ENCODE peak calls at places on chromosomes 1 and 21, in five cellular contexts. M, D, O, Y and T are unnamed samples. For H3K36me3, the result is how much of the 10 kb centered on the place peaks cover.

GRCh38 chr1:32761253-32761877 is 55.8 kb downstream of the YARS1 start:
- DNase-seq in M (peak), D (no peak), O (no peak), Y (peak), T (no peak)

GRCh38 chr1:101190441-101190840 is 46.4 kb upstream of the S1PR1 start:
- DNase-seq in M (no peak), D (no peak), O (no peak), Y (no peak), T (no peak)

GRCh38 chr1:232806071-232806510 is 875 bp downstream of the MAP10 start:
- DNase-seq in M (no peak), D (no peak), O (no peak), Y (no peak), T (no peak)

GRCh38 chr1:35288761-35289160 is 20.3 kb downstream of the ZMYM4 start:
- DNase-seq in M (no peak), D (no peak), O (no peak), Y (no peak), T (no peak)

GRCh38 chr1:58893257-58893869 is 109.5 kb upstream of the JUN start:
- DNase-seq in M (no peak), D (no peak), O (no peak), Y (peak), T (no peak)

GRCh38 chr1:229907884-229908633 is 159.0 kb upstream of the GALNT2 start:
- DNase-seq in M (no peak), D (no peak), O (no peak), Y (no peak), T (no peak)

GRCh38 chr1:34871443-34872132 is 12.0 kb upstream of the SMIM12 start:
- DNase-seq in M (no peak), D (no peak), O (no peak), Y (no peak), T (no peak)

GRCh38 chr1:66777846-66778245 is 23.2 kb downstream of the INSL5 start:
- DNase-seq in M (no peak), D (no peak), O (no peak), Y (no peak), T (no peak)

GRCh38 chr1:231719485-231720183 is 93.0 kb downstream of the DISC1 start:
- DNase-seq in M (no peak), D (no peak), O (no peak), Y (no peak), T (no peak)

GRCh38 chr1:96782861-96783260 is 61.3 kb downstream of the PTBP2 start:
- DNase-seq in M (no peak), D (no peak), O (no peak), Y (no peak), T (no peak)

GRCh38 chr1:5718716-5719632 is 273.3 kb downstream of the NPHP4 start:
- DNase-seq in M (no peak), D (no peak), O (no peak), Y (no peak), T (no peak)

GRCh38 chr1:24454684-24455091 is 39.1 kb downstream of the NIPAL3 start:
- DNase-seq in M (no peak), D (no peak), O (no peak), Y (no peak), T (no peak)

GRCh38 chr1:61993331-61993961 is 201.2 kb upstream of the L1TD1 start:
- DNase-seq in M (peak), D (no peak), O (no peak), Y (no peak), T (no peak)

GRCh38 chr1:77990629-77991204 is 11.8 kb upstream of the FUBP1 start:
- DNase-seq in M (no peak), D (no peak), O (no peak), Y (no peak), T (no peak)

GRCh38 chr1:54312874-54313316 is 93.3 kb downstream of the SSBP3 start:
- DNase-seq in M (peak), D (peak), O (no peak), Y (no peak), T (no peak)

GRCh38 chr21:38905328-38905727 is 99.6 kb downstream of the ETS2 start:
- DNase-seq in M (no peak), D (no peak), O (no peak), Y (no peak), T (no peak)

GRCh38 chr21:43942621-43943020 is 69.5 kb upstream of the TRAPPC10 start:
- DNase-seq in M (no peak), D (no peak), O (peak), Y (no peak), T (no peak)

GRCh38 chr1:23470282-23471070 is 13.5 kb downstream of the ASAP3 start:
- DNase-seq in M (no peak), D (no peak), O (no peak), Y (no peak), T (no peak)

GRCh38 chr1:6280761-6281451 is 20.0 kb upstream of the GPR153 start:
- DNase-seq in M (no peak), D (no peak), O (no peak), Y (no peak), T (no peak)

GRCh38 chr1:43453442-43454269 is at the start of gene HYI:
- DNase-seq in M (peak), D (peak), O (peak), Y (peak), T (peak)

GRCh38 chr1:101344745-101345144 is 107.9 kb downstream of the S1PR1 start:
- DNase-seq in M (no peak), D (no peak), O (no peak), Y (no peak), T (no peak)

GRCh38 chr21:16194851-16195251 is 465.1 kb downstream of the USP25 start:
- DNase-seq in M (no peak), D (peak), O (no peak), Y (no peak), T (no peak)

GRCh38 chr1:200890818-200891773 is 3.6 kb upstream of the INAVA start:
- DNase-seq in M (peak), D (no peak), O (peak), Y (no peak), T (peak)

GRCh38 chr1:171641076-171641864 is 11.2 kb downstream of the MYOC start:
- DNase-seq in M (no peak), D (no peak), O (no peak), Y (no peak), T (no peak)

GRCh38 chr1:30353637-30354036 is 369.7 kb downstream of the MATN1 start:
- DNase-seq in M (no peak), D (no peak), O (no peak), Y (no peak), T (no peak)

GRCh38 chr1:101187287-101187686 is 49.5 kb upstream of the S1PR1 start:
- DNase-seq in M (no peak), D (no peak), O (no peak), Y (no peak), T (no peak)

GRCh38 chr1:158055854-158056253 is 62.4 kb downstream of the KIRREL1 start:
- DNase-seq in M (no peak), D (peak), O (no peak), Y (no peak), T (no peak)

GRCh38 chr21:42672699-42673458 is 19.5 kb downstream of the PDE9A start:
- DNase-seq in M (no peak), D (no peak), O (peak), Y (peak), T (no peak)

GRCh38 chr1:62841587-62842169 is 57.7 kb downstream of the ATG4C start:
- DNase-seq in M (no peak), D (peak), O (no peak), Y (no peak), T (no peak)

GRCh38 chr1:110239491-110240430 is 29.6 kb downstream of the KCNC4 start:
- DNase-seq in M (no peak), D (no peak), O (no peak), Y (no peak), T (no peak)

GRCh38 chr1:228921473-228921872 is 186.2 kb downstream of the RHOU start:
- DNase-seq in M (no peak), D (no peak), O (no peak), Y (peak), T (no peak)

GRCh38 chr1:154729031-154729442 is 121.1 kb upstream of the ADAR start:
- DNase-seq in M (no peak), D (no peak), O (no peak), Y (no peak), T (no peak)

GRCh38 chr1:42765832-42766722 is 751 bp downstream of the P3H1 start:
- DNase-seq in M (no peak), D (peak), O (no peak), Y (peak), T (peak)

GRCh38 chr1:43143441-43143888 is 28.6 kb downstream of the EBNA1BP2 start:
- DNase-seq in M (no peak), D (no peak), O (no peak), Y (no peak), T (no peak)

GRCh38 chr1:162832470-162832869 is 28.5 kb downstream of the CCDC190 start:
- DNase-seq in M (no peak), D (no peak), O (no peak), Y (no peak), T (no peak)

GRCh38 chr1:14742181-14742980 is 143.9 kb downstream of the KAZN start:
- DNase-seq in M (no peak), D (no peak), O (no peak), Y (no peak), T (no peak)

GRCh38 chr1:168386949-168387586 is 106.4 kb downstream of the TBX19 start:
- DNase-seq in M (peak), D (no peak), O (peak), Y (peak), T (peak)

GRCh38 chr1:205325334-205325884 is 3.9 kb upstream of the NUAK2 start:
- DNase-seq in M (peak), D (peak), O (no peak), Y (peak), T (peak)

GRCh38 chr21:34813266-34813886 is 144.6 kb downstream of the CLIC6 start:
- DNase-seq in M (no peak), D (no peak), O (peak), Y (no peak), T (no peak)

GRCh38 chr21:34810786-34811185 is 142.0 kb downstream of the CLIC6 start:
- DNase-seq in M (no peak), D (no peak), O (peak), Y (no peak), T (no peak)

GRCh38 chr21:34812510-34813265 is 143.9 kb downstream of the CLIC6 start:
- DNase-seq in M (no peak), D (no peak), O (no peak), Y (no peak), T (no peak)

GRCh38 chr21:34809822-34810221 is 141.0 kb downstream of the CLIC6 start:
- DNase-seq in M (no peak), D (no peak), O (peak), Y (no peak), T (no peak)

GRCh38 chr21:34811368-34811767 is 142.6 kb downstream of the CLIC6 start:
- DNase-seq in M (no peak), D (no peak), O (no peak), Y (no peak), T (no peak)
- H3K36me3 ChIP-seq in M (under half), D (half or more), O (half or more), Y (under half), T (under half)

DNA sequence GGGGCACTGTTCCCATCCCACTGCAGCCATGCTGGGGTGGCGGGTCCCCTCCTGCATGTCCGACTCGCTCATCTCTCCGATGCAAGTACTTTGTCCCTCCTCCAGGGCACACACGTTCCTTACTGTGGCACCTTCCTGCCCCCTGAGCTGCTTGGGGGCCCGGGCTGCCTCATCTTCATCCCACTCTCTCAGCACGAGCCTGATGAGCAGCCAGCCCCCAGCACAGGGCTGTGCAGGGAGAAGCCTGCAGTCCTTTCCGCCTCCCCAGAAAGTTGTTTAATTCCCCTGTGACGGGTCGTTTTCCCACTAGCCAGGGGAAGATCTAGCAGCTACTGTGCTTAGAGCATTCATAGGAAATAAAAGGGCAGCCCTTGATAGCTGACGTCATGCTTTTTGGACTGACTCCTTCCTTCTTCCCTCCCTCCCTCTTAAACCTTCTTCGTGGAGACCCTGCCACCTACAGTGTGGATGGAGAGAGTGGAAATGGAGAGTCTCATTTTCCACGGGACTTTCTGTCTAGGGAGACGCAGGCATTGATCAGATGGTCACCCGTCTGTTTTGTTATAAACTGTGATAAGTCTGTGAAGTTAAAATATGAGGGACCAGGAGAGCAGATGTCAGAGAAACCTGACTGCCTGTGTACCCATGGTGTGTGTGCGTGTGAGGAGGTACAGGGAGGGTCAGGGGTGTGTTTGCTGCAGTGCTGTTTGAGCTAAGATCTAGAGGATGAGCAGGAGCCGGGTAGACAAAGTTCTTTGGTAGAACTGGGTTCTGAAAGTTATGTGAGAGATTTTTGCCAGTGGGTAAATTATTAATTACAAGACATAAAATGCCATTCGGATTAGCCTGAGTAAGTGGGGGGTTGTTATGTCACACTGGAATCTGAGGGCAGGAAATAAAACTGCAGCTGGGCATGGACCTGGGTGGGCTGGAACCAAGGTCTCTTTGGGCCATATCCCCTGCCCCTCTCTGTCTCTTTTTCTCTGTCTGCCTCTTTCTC is 34.3 kb downstream of the GPR137B start:
- DNase-seq in M (peak), D (no peak), O (no peak), Y (no peak), T (no peak)
- H3K36me3 ChIP-seq in M (under half), D (under half), O (under half), Y (under half), T (under half)

GRCh38 chr1:19198820-19199219 is 11.2 kb downstream of the UBR4 start:
- DNase-seq in M (no peak), D (no peak), O (no peak), Y (no peak), T (no peak)

GRCh38 chr1:19202396-19202795 is 7.7 kb downstream of the UBR4 start:
- DNase-seq in M (no peak), D (no peak), O (no peak), Y (no peak), T (no peak)

GRCh38 chr1:19200281-19200604 is 9.8 kb downstream of the UBR4 start:
- DNase-seq in M (no peak), D (no peak), O (no peak), Y (no peak), T (no peak)

GRCh38 chr1:19199393-19200280 is 10.4 kb downstream of the UBR4 start:
- DNase-seq in M (no peak), D (no peak), O (no peak), Y (no peak), T (no peak)

GRCh38 chr1:19197849-19198248 is 12.2 kb downstream of the UBR4 start:
- DNase-seq in M (no peak), D (no peak), O (no peak), Y (no peak), T (no peak)
- H3K36me3 ChIP-seq in M (under half), D (half or more), O (half or more), Y (half or more), T (half or more)

GRCh38 chr1:21828506-21829210 is 16.6 kb downstream of the LDLRAD2 start:
- DNase-seq in M (no peak), D (no peak), O (no peak), Y (no peak), T (no peak)
- H3K36me3 ChIP-seq in M (under half), D (under half), O (half or more), Y (half or more), T (under half)

GRCh38 chr1:206583461-206584264 is 28.6 kb downstream of the EIF2D start:
- DNase-seq in M (peak), D (peak), O (peak), Y (peak), T (peak)
- H3K36me3 ChIP-seq in M (under half), D (half or more), O (half or more), Y (half or more), T (half or more)

DNA sequence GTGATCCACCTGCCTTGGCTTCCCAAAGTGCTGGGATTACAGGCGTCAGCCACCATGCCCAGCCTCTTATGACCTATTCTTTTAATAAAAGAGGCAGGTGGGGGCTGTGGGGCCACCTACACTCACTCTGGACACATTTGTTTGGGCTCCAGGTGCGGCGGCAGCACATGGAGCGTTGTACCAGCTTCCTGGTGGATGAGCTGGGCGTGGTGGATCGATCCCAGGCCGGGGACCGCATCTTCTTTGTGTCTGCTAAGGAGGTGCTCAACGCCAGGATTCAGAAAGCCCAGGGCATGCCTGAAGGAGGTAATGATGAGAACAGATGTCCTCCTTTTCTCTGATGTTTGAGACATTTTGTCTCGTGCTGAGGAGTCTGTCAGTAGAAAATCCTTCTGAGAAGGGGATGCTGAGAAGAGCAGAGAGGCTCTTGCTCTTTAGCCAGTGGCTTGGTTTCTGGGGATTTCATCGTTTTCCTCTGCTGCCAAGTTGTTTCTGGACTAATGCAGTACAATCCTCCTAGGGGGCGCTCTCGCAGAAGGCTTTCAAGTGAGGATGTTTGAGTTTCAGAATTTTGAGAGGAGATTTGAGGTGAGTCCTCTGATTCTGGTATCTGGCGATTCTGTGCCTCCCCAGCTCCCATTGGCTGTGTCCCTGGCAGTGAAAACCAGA is 17.9 kb upstream of the MIIP start:
- DNase-seq in M (no peak), D (peak), O (no peak), Y (peak), T (no peak)
- H3K36me3 ChIP-seq in M (under half), D (half or more), O (half or more), Y (half or more), T (under half)

DNA sequence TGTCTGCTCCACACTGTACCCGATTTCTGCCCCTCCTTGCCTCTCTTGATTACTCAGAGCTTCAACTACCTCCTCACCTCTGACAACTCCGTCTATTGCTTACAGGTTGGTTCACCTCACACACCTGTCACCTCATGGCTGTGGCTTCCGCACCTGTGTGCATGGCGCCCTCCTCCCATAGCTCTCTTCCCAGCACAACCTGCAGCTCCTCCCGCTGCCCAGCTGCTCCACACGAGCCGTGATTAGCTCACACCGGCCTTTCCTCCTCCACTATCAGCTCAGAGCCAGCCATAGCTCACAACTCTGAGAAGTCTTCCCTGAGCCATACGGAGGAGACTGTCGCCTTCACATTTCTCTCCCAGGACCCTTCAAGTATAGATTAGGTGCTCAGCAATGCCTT is 67.5 kb downstream of the GNG4 start:
- DNase-seq in M (no peak), D (no peak), O (no peak), Y (no peak), T (no peak)
- H3K36me3 ChIP-seq in M (under half), D (under half), O (under half), Y (under half), T (under half)

GRCh38 chr1:160209656-160210046 is 4.5 kb downstream of the PEA15 start:
- DNase-seq in M (no peak), D (no peak), O (no peak), Y (no peak), T (no peak)
- H3K36me3 ChIP-seq in M (under half), D (half or more), O (half or more), Y (half or more), T (under half)

GRCh38 chr1:248316796-248317195 is 7.6 kb downstream of the OR2M7 start:
- DNase-seq in M (no peak), D (no peak), O (no peak), Y (no peak), T (no peak)
- H3K36me3 ChIP-seq in M (under half), D (under half), O (under half), Y (under half), T (under half)

GRCh38 chr1:160210563-160210962 is 5.4 kb downstream of the PEA15 start:
- DNase-seq in M (no peak), D (no peak), O (no peak), Y (no peak), T (no peak)

GRCh38 chr1:160208179-160209040 is 3.2 kb downstream of the PEA15 start:
- DNase-seq in M (no peak), D (no peak), O (no peak), Y (no peak), T (no peak)

GRCh38 chr1:160207118-160207650 is 2.0 kb downstream of the PEA15 start:
- DNase-seq in M (no peak), D (no peak), O (no peak), Y (no peak), T (no peak)

GRCh38 chr1:160207751-160208150 is 2.6 kb downstream of the PEA15 start:
- DNase-seq in M (no peak), D (no peak), O (no peak), Y (no peak), T (no peak)

DNA sequence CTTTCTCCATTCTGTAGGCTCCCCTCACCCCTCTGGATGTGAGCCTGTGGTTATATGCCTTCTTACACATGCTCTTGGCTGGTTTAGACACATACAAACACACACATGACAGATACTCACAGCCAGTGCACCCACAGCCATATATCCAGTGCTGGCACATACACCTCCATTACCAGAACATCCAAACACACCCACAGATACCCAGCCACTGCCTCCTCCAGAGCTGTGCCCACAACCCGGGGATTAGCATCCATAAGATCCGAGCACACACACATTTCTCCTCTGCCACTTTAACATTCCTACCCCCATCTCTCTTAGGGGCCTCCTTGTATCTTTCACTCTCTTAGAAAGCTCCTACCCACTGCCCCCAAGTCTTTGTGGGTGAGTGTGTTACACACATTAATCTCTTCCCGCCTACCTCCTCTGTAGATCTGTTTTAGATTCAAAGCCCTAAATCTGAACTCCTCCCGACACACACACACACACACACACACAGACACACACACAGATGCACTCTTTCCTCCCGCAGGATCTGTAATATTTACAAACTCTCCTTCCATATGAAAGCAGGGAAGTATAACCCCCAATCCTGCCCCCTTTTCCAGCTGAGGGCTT is 4.0 kb downstream of the PEA15 start:
- DNase-seq in M (no peak), D (no peak), O (no peak), Y (no peak), T (no peak)
- H3K36me3 ChIP-seq in M (under half), D (half or more), O (half or more), Y (half or more), T (under half)